ENCODE peak calls at places on chromosomes 3 and 15, in five cellular contexts. One of them, this sample, is unnamed. For H3K4me1, the result is how much of the 10 kb centered on the place peaks cover.

GRCh38 chr3:150528359-150528797 is 17.9 kb downstream of the SERP1 start:
- DNase-seq in kidney: no peak
- DNase-seq in A673: peak
- DNase-seq in heart right ventricle: no peak
- DNase-seq in PC-3: peak
- DNase-seq in this sample: no peak

GRCh38 chr3:113867506-113867905 is 28.9 kb downstream of the GRAMD1C start:
- DNase-seq in heart right ventricle: no peak
- DNase-seq in kidney: no peak
- DNase-seq in A673: no peak
- DNase-seq in PC-3: peak
- DNase-seq in this sample: no peak

GRCh38 chr3:46908986-46909534 is 31.5 kb downstream of the PTH1R start:
- DNase-seq in heart right ventricle: no peak
- DNase-seq in A673: no peak
- DNase-seq in PC-3: no peak
- DNase-seq in kidney: no peak
- DNase-seq in this sample: peak

GRCh38 chr15:20340931-20341661 is 200.5 kb downstream of the GOLGA6L6 start:
- DNase-seq in kidney: peak
- DNase-seq in heart right ventricle: peak
- DNase-seq in PC-3: peak
- DNase-seq in A673: no peak
- DNase-seq in this sample: peak

GRCh38 chr3:17041009-17041408 is 156.3 kb downstream of the PLCL2 start:
- DNase-seq in A673: no peak
- DNase-seq in PC-3: peak
- DNase-seq in heart right ventricle: no peak
- DNase-seq in kidney: no peak
- DNase-seq in this sample: no peak

GRCh38 chr3:9784876-9785443 is 7.3 kb downstream of the TADA3 start:
- DNase-seq in kidney: no peak
- DNase-seq in PC-3: no peak
- DNase-seq in heart right ventricle: no peak
- DNase-seq in A673: no peak
- DNase-seq in this sample: no peak

GRCh38 chr3:193489949-193490348 is 64.7 kb downstream of the ATP13A4 start:
- DNase-seq in A673: no peak
- DNase-seq in heart right ventricle: no peak
- DNase-seq in PC-3: no peak
- DNase-seq in kidney: no peak
- DNase-seq in this sample: no peak

GRCh38 chr3:185188816-185189215 is 36.0 kb upstream of the C3orf70 start:
- DNase-seq in kidney: no peak
- DNase-seq in heart right ventricle: no peak
- DNase-seq in PC-3: no peak
- DNase-seq in A673: no peak
- DNase-seq in this sample: no peak

GRCh38 chr3:171028025-171028778 is 1.7 kb upstream of the SLC2A2 start:
- DNase-seq in A673: no peak
- DNase-seq in PC-3: no peak
- DNase-seq in kidney: peak
- DNase-seq in heart right ventricle: peak
- DNase-seq in this sample: peak

GRCh38 chr3:128784228-128784627 is 58.2 kb downstream of the RAB7A start:
- DNase-seq in heart right ventricle: peak
- DNase-seq in PC-3: no peak
- DNase-seq in kidney: no peak
- DNase-seq in A673: peak
- DNase-seq in this sample: no peak

GRCh38 chr3:197465996-197466549 is 89.7 kb downstream of the BDH1 start:
- DNase-seq in kidney: no peak
- DNase-seq in A673: no peak
- DNase-seq in PC-3: peak
- DNase-seq in heart right ventricle: no peak
- DNase-seq in this sample: no peak

GRCh38 chr3:104629038-104629437 is 737.7 kb upstream of the ALCAM start:
- DNase-seq in kidney: no peak
- DNase-seq in A673: no peak
- DNase-seq in heart right ventricle: no peak
- DNase-seq in PC-3: peak
- DNase-seq in this sample: no peak

GRCh38 chr3:181741428-181741827 is 29.7 kb downstream of the SOX2 start:
- DNase-seq in kidney: no peak
- DNase-seq in heart right ventricle: no peak
- DNase-seq in A673: no peak
- DNase-seq in PC-3: no peak
- DNase-seq in this sample: no peak

GRCh38 chr3:43748179-43748578 is 57.4 kb downstream of the ABHD5 start:
- DNase-seq in kidney: no peak
- DNase-seq in heart right ventricle: no peak
- DNase-seq in PC-3: peak
- DNase-seq in A673: no peak
- DNase-seq in this sample: no peak

GRCh38 chr15:57559875-57560274 is 31.8 kb upstream of the MYZAP start:
- DNase-seq in heart right ventricle: peak
- DNase-seq in PC-3: peak
- DNase-seq in kidney: no peak
- DNase-seq in A673: peak
- DNase-seq in this sample: peak

DNA sequence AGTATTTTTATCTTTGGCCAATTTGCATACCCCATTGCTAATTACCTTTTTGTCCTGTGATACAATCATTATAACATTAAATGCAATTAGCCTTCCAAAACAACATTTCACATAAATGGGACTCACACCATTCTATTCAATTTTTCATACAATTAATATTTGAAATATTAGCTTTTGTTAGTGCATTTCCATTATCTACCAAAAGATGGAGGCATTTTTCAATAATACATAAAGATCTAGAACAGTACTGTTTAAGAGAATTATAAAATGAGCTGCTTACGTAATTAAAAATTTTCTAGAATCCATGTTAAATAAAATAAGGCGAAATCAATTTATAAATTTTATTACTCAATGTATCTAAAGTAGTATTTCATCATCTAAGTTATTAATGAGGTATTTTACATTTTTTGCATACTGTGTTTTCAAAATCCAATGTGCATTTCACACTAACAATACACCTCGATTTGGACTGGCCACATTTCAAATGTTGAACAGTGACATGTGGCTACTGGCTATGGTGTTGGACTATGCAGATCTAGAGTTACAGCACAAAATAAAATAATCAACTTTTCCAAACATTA is 74.3 kb downstream of the TJP1 start:
- DNase-seq in PC-3: peak
- DNase-seq in A673: peak
- DNase-seq in kidney: no peak
- DNase-seq in heart right ventricle: no peak
- DNase-seq in this sample: no peak
- TF ChIP-seq CTCF in PC-3: peak
- TF ChIP-seq CTCF in A673: peak
- TF ChIP-seq CTCF in kidney: no peak
- TF ChIP-seq CTCF in heart right ventricle: peak
- TF ChIP-seq CTCF in this sample: peak

DNA sequence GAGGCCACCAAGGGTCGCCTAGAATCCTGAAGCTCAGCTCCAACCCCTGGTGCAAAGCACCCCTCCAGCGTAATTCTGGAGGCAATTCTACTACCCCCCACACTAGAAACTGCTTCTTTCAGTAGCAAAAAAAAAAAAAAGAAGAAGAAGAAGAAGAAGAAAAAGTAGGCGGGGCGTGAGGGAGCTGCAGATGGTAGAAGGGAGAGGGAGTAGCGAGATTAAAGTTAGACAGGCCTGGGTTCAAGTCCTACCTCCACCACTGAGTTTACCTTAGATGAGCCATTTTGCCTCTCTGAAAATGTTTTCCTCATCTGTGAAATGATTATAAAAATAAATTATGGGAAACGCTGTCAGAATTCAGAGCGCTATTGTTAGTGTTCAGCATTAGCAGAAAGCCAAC is 913 bp downstream of the FAM174B start:
- DNase-seq in A673: no peak
- DNase-seq in PC-3: no peak
- DNase-seq in heart right ventricle: no peak
- DNase-seq in kidney: no peak
- DNase-seq in this sample: no peak
- H3K4me1 ChIP-seq in A673: under half
- H3K4me1 ChIP-seq in PC-3: under half
- H3K4me1 ChIP-seq in heart right ventricle: under half
- H3K4me1 ChIP-seq in kidney: under half
- H3K4me1 ChIP-seq in this sample: under half

GRCh38 chr3:76369170-76369569 is 583.8 kb upstream of the ZNF717 start:
- DNase-seq in heart right ventricle: no peak
- DNase-seq in kidney: no peak
- DNase-seq in A673: peak
- DNase-seq in PC-3: peak
- DNase-seq in this sample: no peak
- TF ChIP-seq CTCF in heart right ventricle: no peak
- TF ChIP-seq CTCF in kidney: peak
- TF ChIP-seq CTCF in A673: peak
- TF ChIP-seq CTCF in PC-3: peak
- TF ChIP-seq CTCF in this sample: no peak

GRCh38 chr3:32423956-32424558 is 32.4 kb downstream of the CMTM7 start:
- DNase-seq in heart right ventricle: no peak
- DNase-seq in kidney: no peak
- DNase-seq in PC-3: no peak
- DNase-seq in A673: no peak
- DNase-seq in this sample: no peak
- H3K4me1 ChIP-seq in heart right ventricle: under half
- H3K4me1 ChIP-seq in kidney: under half
- H3K4me1 ChIP-seq in PC-3: under half
- H3K4me1 ChIP-seq in A673: under half
- H3K4me1 ChIP-seq in this sample: under half

DNA sequence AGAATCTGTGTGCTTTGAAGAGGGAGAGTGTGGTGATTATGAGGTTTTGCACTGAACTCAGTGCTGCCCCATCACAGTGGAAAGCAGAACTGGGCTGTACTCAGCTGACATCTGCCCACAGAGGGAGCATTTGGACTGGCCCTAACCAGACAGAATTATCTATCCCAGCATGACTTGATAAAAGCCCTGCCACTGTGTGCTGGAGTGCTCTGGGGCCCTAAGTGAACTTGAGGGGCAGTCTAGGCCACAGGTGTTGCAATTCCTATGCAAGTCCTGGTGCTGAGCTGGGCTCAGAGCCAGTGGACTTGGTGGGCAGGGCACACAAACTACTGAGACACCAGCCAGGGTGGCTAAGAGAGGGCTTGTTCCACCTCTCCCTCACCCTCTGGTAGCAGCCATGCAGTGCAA is 269.2 kb upstream of the CTNNB1 start:
- DNase-seq in A673: no peak
- DNase-seq in kidney: no peak
- DNase-seq in heart right ventricle: no peak
- DNase-seq in PC-3: no peak
- DNase-seq in this sample: no peak
- TF ChIP-seq CTCF in A673: no peak
- TF ChIP-seq CTCF in kidney: no peak
- TF ChIP-seq CTCF in heart right ventricle: no peak
- TF ChIP-seq CTCF in PC-3: no peak
- TF ChIP-seq CTCF in this sample: no peak

GRCh38 chr15:77654975-77655374 is 22.3 kb upstream of the LINGO1 start:
- DNase-seq in A673: peak
- DNase-seq in PC-3: peak
- DNase-seq in heart right ventricle: no peak
- DNase-seq in kidney: no peak
- DNase-seq in this sample: no peak

GRCh38 chr15:77650285-77650684 is 17.6 kb upstream of the LINGO1 start:
- DNase-seq in A673: peak
- DNase-seq in PC-3: no peak
- DNase-seq in kidney: no peak
- DNase-seq in heart right ventricle: no peak
- DNase-seq in this sample: no peak

GRCh38 chr15:77657629-77658238 is 25.0 kb upstream of the LINGO1 start:
- DNase-seq in PC-3: no peak
- DNase-seq in kidney: no peak
- DNase-seq in heart right ventricle: no peak
- DNase-seq in A673: no peak
- DNase-seq in this sample: no peak

GRCh38 chr15:77656294-77656693 is 23.6 kb upstream of the LINGO1 start:
- DNase-seq in kidney: no peak
- DNase-seq in PC-3: no peak
- DNase-seq in A673: no peak
- DNase-seq in heart right ventricle: no peak
- DNase-seq in this sample: no peak

DNA sequence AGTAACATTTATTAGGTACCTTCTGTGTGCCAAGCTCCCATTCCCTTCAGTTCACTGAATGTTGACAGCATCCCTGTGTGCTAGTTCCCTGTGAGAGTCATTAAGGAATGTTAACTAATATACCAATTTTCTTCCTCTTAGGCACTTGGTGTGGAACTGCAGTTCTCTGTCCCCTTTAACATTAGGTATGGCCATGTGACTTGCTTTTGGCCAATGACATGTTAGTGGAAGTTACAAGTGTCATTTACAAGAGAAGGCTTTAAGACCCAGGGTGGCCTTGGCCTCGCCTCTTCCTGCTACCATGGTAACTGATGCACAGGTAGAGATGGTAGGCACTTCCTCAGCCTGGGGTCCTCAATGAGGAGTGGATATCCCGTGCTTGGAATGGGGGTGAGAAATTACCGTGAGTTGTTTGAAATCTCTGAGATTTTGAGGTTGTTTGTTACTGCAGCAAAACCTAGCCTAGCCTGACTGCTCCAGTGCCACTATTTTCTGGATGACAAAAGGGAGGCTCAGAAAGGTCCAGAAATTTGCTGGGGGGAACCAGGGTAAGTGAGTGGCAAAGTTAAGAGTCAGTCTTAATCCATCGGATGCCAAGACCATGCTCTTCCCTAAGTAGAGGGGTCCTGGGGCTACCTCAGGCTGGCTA is 21.2 kb upstream of the LINGO1 start:
- DNase-seq in A673: no peak
- DNase-seq in PC-3: no peak
- DNase-seq in kidney: no peak
- DNase-seq in heart right ventricle: no peak
- DNase-seq in this sample: no peak
- H3K4me1 ChIP-seq in A673: under half
- H3K4me1 ChIP-seq in PC-3: under half
- H3K4me1 ChIP-seq in kidney: under half
- H3K4me1 ChIP-seq in heart right ventricle: under half
- H3K4me1 ChIP-seq in this sample: under half

This sample was measured in uterus.